ENCODE peak calls at places on chromosomes 4 and X, in nine cellular contexts. One of them, this sample, is unnamed.

GRCh38 chr4:138658518-138658917 is 357.1 kb upstream of the NOCT start:
- DNase-seq in NCI-H524 treated with DMSO at 0.1 percent for 48 hours: no peak
- DNase-seq in mesendoderm: peak; percentile 40
- DNase-seq in cerebellum: no peak
- DNase-seq in mucosa of gallbladder: no peak
- DNase-seq in midbrain: no peak
- DNase-seq in heart left ventricle: no peak
- DNase-seq in SK-N-SH: no peak
- DNase-seq in pancreas: no peak
- DNase-seq in this sample: no peak

GRCh38 chr4:37648084-37648817 is 37.9 kb downstream of the RELL1 start:
- DNase-seq in NCI-H524 treated with DMSO at 0.1 percent for 48 hours: no peak
- DNase-seq in mesendoderm: peak; percentile 93
- DNase-seq in cerebellum: peak; percentile 27
- DNase-seq in mucosa of gallbladder: peak; percentile 88
- DNase-seq in midbrain: no peak
- DNase-seq in heart left ventricle: peak; percentile 48
- DNase-seq in SK-N-SH: no peak
- DNase-seq in pancreas: no peak
- DNase-seq in this sample: no peak

GRCh38 chrX:41858161-41858775 is 65.1 kb downstream of the CASK start:
- DNase-seq in NCI-H524 treated with DMSO at 0.1 percent for 48 hours: no peak
- DNase-seq in mesendoderm: peak; percentile 68
- DNase-seq in cerebellum: no peak
- DNase-seq in mucosa of gallbladder: no peak
- DNase-seq in midbrain: no peak
- DNase-seq in heart left ventricle: no peak
- DNase-seq in SK-N-SH: no peak
- DNase-seq in pancreas: no peak
- DNase-seq in this sample: no peak

GRCh38 chr4:47639531-47639930 is 154.5 kb downstream of the ATP10D start:
- DNase-seq in NCI-H524 treated with DMSO at 0.1 percent for 48 hours: no peak
- DNase-seq in mesendoderm: no peak
- DNase-seq in cerebellum: no peak
- DNase-seq in mucosa of gallbladder: no peak
- DNase-seq in midbrain: no peak
- DNase-seq in heart left ventricle: no peak
- DNase-seq in SK-N-SH: no peak
- DNase-seq in pancreas: no peak
- DNase-seq in this sample: no peak

GRCh38 chr4:42152507-42153504 is at the start of gene BEND4:
- DNase-seq in NCI-H524 treated with DMSO at 0.1 percent for 48 hours: no peak
- DNase-seq in mesendoderm: peak; percentile 28
- DNase-seq in cerebellum: no peak
- DNase-seq in mucosa of gallbladder: no peak
- DNase-seq in midbrain: no peak
- DNase-seq in heart left ventricle: no peak
- DNase-seq in SK-N-SH: peak; percentile 17
- DNase-seq in pancreas: no peak
- DNase-seq in this sample: no peak

GRCh38 chrX:153794897-153795816 is 689 bp downstream of the SSR4 start:
- DNase-seq in NCI-H524 treated with DMSO at 0.1 percent for 48 hours: no peak
- DNase-seq in mesendoderm: peak; percentile 8
- DNase-seq in cerebellum: no peak
- DNase-seq in mucosa of gallbladder: no peak
- DNase-seq in midbrain: no peak
- DNase-seq in heart left ventricle: no peak
- DNase-seq in SK-N-SH: no peak
- DNase-seq in pancreas: no peak
- DNase-seq in this sample: no peak

GRCh38 chr4:98334461-98334860 is 73.3 kb downstream of the RAP1GDS1 start:
- DNase-seq in NCI-H524 treated with DMSO at 0.1 percent for 48 hours: no peak
- DNase-seq in mesendoderm: no peak
- DNase-seq in cerebellum: no peak
- DNase-seq in mucosa of gallbladder: no peak
- DNase-seq in midbrain: no peak
- DNase-seq in heart left ventricle: no peak
- DNase-seq in SK-N-SH: no peak
- DNase-seq in pancreas: no peak
- DNase-seq in this sample: no peak

GRCh38 chrX:20988118-20988517 is 386.1 kb upstream of the CNKSR2 start:
- DNase-seq in NCI-H524 treated with DMSO at 0.1 percent for 48 hours: no peak
- DNase-seq in mesendoderm: no peak
- DNase-seq in cerebellum: no peak
- DNase-seq in mucosa of gallbladder: no peak
- DNase-seq in midbrain: no peak
- DNase-seq in heart left ventricle: no peak
- DNase-seq in SK-N-SH: no peak
- DNase-seq in pancreas: no peak
- DNase-seq in this sample: no peak

GRCh38 chr4:3077796-3078195 is 3.3 kb downstream of the HTT start:
- DNase-seq in NCI-H524 treated with DMSO at 0.1 percent for 48 hours: no peak
- DNase-seq in mesendoderm: no peak
- DNase-seq in cerebellum: no peak
- DNase-seq in mucosa of gallbladder: no peak
- DNase-seq in midbrain: no peak
- DNase-seq in heart left ventricle: no peak
- DNase-seq in SK-N-SH: no peak
- DNase-seq in pancreas: no peak
- DNase-seq in this sample: no peak

GRCh38 chr4:123449780-123450179 is 53.2 kb downstream of the SPRY1 start:
- DNase-seq in NCI-H524 treated with DMSO at 0.1 percent for 48 hours: no peak
- DNase-seq in mesendoderm: no peak
- DNase-seq in cerebellum: no peak
- DNase-seq in mucosa of gallbladder: no peak
- DNase-seq in midbrain: peak; percentile 14
- DNase-seq in heart left ventricle: no peak
- DNase-seq in SK-N-SH: no peak
- DNase-seq in pancreas: no peak
- DNase-seq in this sample: no peak

GRCh38 chrX:30935985-30936384 is 46.9 kb upstream of the TAB3 start:
- DNase-seq in NCI-H524 treated with DMSO at 0.1 percent for 48 hours: no peak
- DNase-seq in mesendoderm: peak; percentile 60
- DNase-seq in cerebellum: no peak
- DNase-seq in mucosa of gallbladder: no peak
- DNase-seq in midbrain: no peak
- DNase-seq in heart left ventricle: no peak
- DNase-seq in SK-N-SH: peak; percentile 27
- DNase-seq in pancreas: no peak
- DNase-seq in this sample: no peak

GRCh38 chrX:123184858-123185251 is 777 bp downstream of the GRIA3 start:
- DNase-seq in NCI-H524 treated with DMSO at 0.1 percent for 48 hours: no peak
- DNase-seq in mesendoderm: peak; percentile 18
- DNase-seq in cerebellum: no peak
- DNase-seq in mucosa of gallbladder: no peak
- DNase-seq in midbrain: no peak
- DNase-seq in heart left ventricle: no peak
- DNase-seq in SK-N-SH: peak; percentile 51
- DNase-seq in pancreas: peak; percentile 66
- DNase-seq in this sample: no peak

GRCh38 chr4:6368096-6368495 is 98.4 kb downstream of the WFS1 start:
- DNase-seq in NCI-H524 treated with DMSO at 0.1 percent for 48 hours: no peak
- DNase-seq in mesendoderm: no peak
- DNase-seq in cerebellum: no peak
- DNase-seq in mucosa of gallbladder: no peak
- DNase-seq in midbrain: no peak
- DNase-seq in heart left ventricle: no peak
- DNase-seq in SK-N-SH: no peak
- DNase-seq in pancreas: peak; percentile 12
- DNase-seq in this sample: no peak

GRCh38 chrX:28177202-28177601 is 196.0 kb upstream of the DCAF8L1 start:
- DNase-seq in NCI-H524 treated with DMSO at 0.1 percent for 48 hours: no peak
- DNase-seq in mesendoderm: peak; percentile 79
- DNase-seq in cerebellum: no peak
- DNase-seq in mucosa of gallbladder: no peak
- DNase-seq in midbrain: no peak
- DNase-seq in heart left ventricle: no peak
- DNase-seq in SK-N-SH: peak; percentile 21
- DNase-seq in pancreas: no peak
- DNase-seq in this sample: no peak

GRCh38 chrX:140916891-140917290 is 85.5 kb upstream of the SPANXB1 start:
- DNase-seq in NCI-H524 treated with DMSO at 0.1 percent for 48 hours: no peak
- DNase-seq in mesendoderm: no peak
- DNase-seq in cerebellum: no peak
- DNase-seq in mucosa of gallbladder: no peak
- DNase-seq in midbrain: no peak
- DNase-seq in heart left ventricle: no peak
- DNase-seq in SK-N-SH: no peak
- DNase-seq in pancreas: no peak
- DNase-seq in this sample: no peak

GRCh38 chr4:31964691-31965090 is 1244.5 kb downstream of the PCDH7 start:
- DNase-seq in NCI-H524 treated with DMSO at 0.1 percent for 48 hours: no peak
- DNase-seq in mesendoderm: no peak
- DNase-seq in cerebellum: no peak
- DNase-seq in mucosa of gallbladder: no peak
- DNase-seq in midbrain: no peak
- DNase-seq in heart left ventricle: no peak
- DNase-seq in SK-N-SH: no peak
- DNase-seq in pancreas: no peak
- DNase-seq in this sample: no peak

GRCh38 chr4:186201535-186202230 is 10.3 kb downstream of the CYP4V2 start:
- DNase-seq in NCI-H524 treated with DMSO at 0.1 percent for 48 hours: no peak
- DNase-seq in mesendoderm: peak; percentile 71
- DNase-seq in cerebellum: no peak
- DNase-seq in mucosa of gallbladder: peak; percentile 20
- DNase-seq in midbrain: no peak
- DNase-seq in heart left ventricle: peak; percentile 40
- DNase-seq in SK-N-SH: peak; percentile 60
- DNase-seq in pancreas: peak; percentile 69
- DNase-seq in this sample: peak; percentile 34

GRCh38 chr4:139675651-139676050 is 10.0 kb downstream of the MGST2 start:
- DNase-seq in NCI-H524 treated with DMSO at 0.1 percent for 48 hours: no peak
- DNase-seq in mesendoderm: no peak
- DNase-seq in cerebellum: no peak
- DNase-seq in mucosa of gallbladder: no peak
- DNase-seq in midbrain: no peak
- DNase-seq in heart left ventricle: no peak
- DNase-seq in SK-N-SH: no peak
- DNase-seq in pancreas: no peak
- DNase-seq in this sample: no peak